ENCODE peak calls at places on chromosomes 4 and X, in six cellular contexts. O, Y, N, S, F and X are unnamed samples.

GRCh38 chr4:72489267-72489666 is 79.8 kb downstream of the ADAMTS3 start:
- DNase-seq in N (no peak), Y (no peak), O (no peak), F (no peak), S (no peak), X (no peak)

GRCh38 chr4:135508006-135508714 is 1306.6 kb upstream of the PABPC4L start:
- DNase-seq in Y (no peak), S (no peak), F (no peak), O (no peak), N (peak; percentile 1), X (no peak)

GRCh38 chr4:121226362-121226761 is 62.2 kb upstream of the TNIP3 start:
- DNase-seq in O (no peak), F (no peak), S (no peak), N (no peak), Y (no peak), X (no peak)

GRCh38 chrX:151151668-151152267 is 24.6 kb upstream of the GPR50 start:
- DNase-seq in S (peak; percentile 37), O (peak; percentile 14), Y (no peak), N (peak; percentile 29), F (peak; percentile 57), X (no peak)

GRCh38 chr4:33369366-33369899 is 2649.3 kb downstream of the PCDH7 start:
- DNase-seq in F (no peak), O (no peak), S (no peak), Y (no peak), N (no peak), X (no peak)

GRCh38 chr4:110837896-110838450 is 215.1 kb upstream of the PITX2 start:
- DNase-seq in Y (no peak), N (no peak), F (no peak), O (no peak), S (no peak), X (no peak)

GRCh38 chr4:6250235-6250983 is 19.2 kb upstream of the WFS1 start:
- DNase-seq in N (peak; percentile 58), O (peak; percentile 67), Y (peak; percentile 42), F (peak; percentile 68), S (peak; percentile 76), X (no peak)

GRCh38 chr4:79073471-79073870 is 134.2 kb upstream of the PAQR3 start:
- DNase-seq in N (no peak), Y (no peak), O (no peak), S (no peak), F (no peak), X (no peak)

GRCh38 chr4:147943159-147943638 is 211.3 kb downstream of the ARHGAP10 start:
- DNase-seq in S (no peak), F (no peak), N (no peak), Y (peak; percentile 62), O (no peak), X (no peak)

GRCh38 chr4:76090241-76090691 is 15.8 kb downstream of the ART3 start:
- DNase-seq in O (peak; percentile 13), F (peak; percentile 79), S (peak; percentile 45), N (no peak), Y (no peak), X (no peak)

GRCh38 chr4:26576171-26576829 is 7.6 kb upstream of the TBC1D19 start:
- DNase-seq in O (peak; percentile 34), N (no peak), Y (no peak), F (no peak), S (no peak), X (no peak)

DNA sequence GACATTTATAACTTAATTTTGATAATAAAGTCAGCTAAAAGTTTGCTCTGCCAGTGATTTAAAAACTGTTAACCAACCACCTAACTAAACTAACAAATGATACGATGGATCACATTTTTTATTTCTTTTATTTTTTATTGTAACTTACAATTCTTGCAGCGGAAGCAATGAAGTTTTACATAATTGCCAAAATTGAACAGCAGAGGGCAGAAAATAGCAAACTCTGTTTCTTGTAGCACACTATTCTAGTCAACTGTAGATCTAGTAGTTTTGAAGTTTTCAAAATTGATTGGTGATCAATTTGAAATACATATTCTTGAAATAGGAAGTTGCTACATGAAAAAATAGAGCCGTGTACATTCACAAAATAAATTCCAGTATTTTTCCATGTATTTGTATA is 2.8 kb upstream of the GRIA2 start:
- DNase-seq in Y (no peak), N (no peak), S (peak; percentile 32), O (peak; percentile 3), F (no peak), X (no peak)
- TF ChIP-seq CHD2 in Y (no peak), N (no peak), S (no peak), O (no peak), F (no peak), X (no peak)

GRCh38 chrX:68299923-68300322 is 133.4 kb downstream of the OPHN1 start:
- DNase-seq in Y (no peak), F (no peak), N (no peak), O (no peak), S (no peak), X (no peak)
- TF ChIP-seq CHD2 in Y (no peak), F (no peak), N (no peak), O (no peak), S (no peak), X (no peak)

GRCh38 chrX:81120270-81120935 is 81.3 kb downstream of the HMGN5 start:
- DNase-seq in N (no peak), F (peak; percentile 15), S (no peak), O (no peak), Y (no peak), X (no peak)
- TF ChIP-seq CHD2 in N (no peak), F (no peak), S (no peak), O (no peak), Y (no peak), X (no peak)

GRCh38 chrX:82141942-82142341 is 940.0 kb downstream of the SH3BGRL start:
- DNase-seq in S (no peak), N (no peak), F (no peak), O (no peak), Y (no peak), X (no peak)
- TF ChIP-seq CHD2 in S (no peak), N (no peak), F (no peak), O (no peak), Y (no peak), X (no peak)

GRCh38 chr4:86818845-86819244 is 30.3 kb downstream of the SLC10A6 start:
- DNase-seq in N (no peak), S (no peak), Y (no peak), F (peak; percentile 6), O (peak; percentile 28), X (no peak)

GRCh38 chr4:86822136-86822535 is 27.0 kb downstream of the SLC10A6 start:
- DNase-seq in S (no peak), Y (no peak), N (no peak), O (no peak), F (no peak), X (no peak)

GRCh38 chr4:86818211-86818610 is 31.0 kb downstream of the SLC10A6 start:
- DNase-seq in O (no peak), Y (no peak), N (no peak), F (no peak), S (no peak), X (no peak)

GRCh38 chr4:86815653-86816052 is 33.5 kb downstream of the SLC10A6 start:
- DNase-seq in Y (no peak), O (no peak), F (no peak), N (no peak), S (no peak), X (no peak)

GRCh38 chr4:86816463-86817107 is 32.6 kb downstream of the SLC10A6 start:
- DNase-seq in Y (no peak), O (no peak), N (no peak), F (no peak), S (peak; percentile 21), X (no peak)
- TF ChIP-seq CHD2 in Y (no peak), O (no peak), N (no peak), F (no peak), S (no peak), X (no peak)

GRCh38 chr4:24778427-24779225 is 16.7 kb upstream of the SOD3 start:
- DNase-seq in S (no peak), Y (no peak), F (no peak), N (no peak), O (no peak), X (no peak)

GRCh38 chr4:24777528-24777927 is 17.8 kb upstream of the SOD3 start:
- DNase-seq in N (no peak), O (no peak), S (no peak), Y (no peak), F (no peak), X (no peak)

GRCh38 chr4:24780936-24781538 is 14.3 kb upstream of the SOD3 start:
- DNase-seq in Y (no peak), O (no peak), N (no peak), F (no peak), S (no peak), X (no peak)

GRCh38 chr4:24783506-24783905 is 11.9 kb upstream of the SOD3 start:
- DNase-seq in S (no peak), N (no peak), Y (no peak), O (no peak), F (no peak), X (no peak)

DNA sequence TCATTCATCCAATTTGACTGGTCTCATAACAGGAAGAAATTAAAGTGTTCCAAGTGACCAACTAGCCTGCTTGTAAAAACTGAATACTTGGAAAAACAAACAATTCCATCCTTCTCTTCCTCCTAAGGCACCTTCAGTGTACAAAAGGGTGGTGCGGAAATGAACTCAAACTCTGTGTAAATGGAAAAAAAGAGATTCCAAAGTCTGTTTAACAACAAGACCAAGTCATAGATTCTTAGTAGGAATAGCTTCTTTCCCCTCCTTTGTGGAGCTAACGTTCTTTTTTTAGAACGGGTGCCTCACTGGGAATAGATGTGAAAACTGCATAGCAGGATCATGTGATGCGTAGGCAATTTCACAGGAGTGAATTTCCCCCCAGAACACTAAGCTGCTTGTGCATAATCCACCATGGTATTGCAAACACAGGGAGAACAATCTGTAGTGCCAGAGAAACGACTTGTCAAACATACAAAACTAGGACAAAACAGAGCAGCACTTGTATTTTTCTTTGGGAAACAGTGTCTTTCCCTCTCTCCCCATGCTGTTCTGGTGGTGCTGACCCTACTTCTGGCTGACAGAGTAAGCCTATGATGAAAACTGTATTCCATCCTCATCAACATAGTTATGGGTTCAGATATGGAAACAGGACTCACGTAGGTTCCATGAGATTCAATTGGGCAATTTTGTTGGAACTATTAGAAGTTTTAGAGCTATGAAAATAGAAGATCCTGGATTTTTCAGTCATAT is 13.2 kb upstream of the SOD3 start:
- DNase-seq in N (no peak), S (no peak), Y (no peak), O (no peak), F (no peak), X (no peak)
- TF ChIP-seq CHD2 in N (no peak), S (no peak), Y (no peak), O (no peak), F (no peak), X (no peak)